ENCODE peak calls at places on chromosomes 13 and 19, in four cellular contexts. G is Caco-2, M is Peyer's patch, X is fibroblast of lung. H is an unnamed sample.

GRCh38 chr13:50421457-50422130 is 406.4 kb downstream of the KCNRG start:
- DNase-seq in G (no peak), X (peak; percentile 71), M (no peak), H (no peak)

GRCh38 chr13:47111499-47111898 is 214.6 kb upstream of the HTR2A start:
- DNase-seq in M (no peak), G (no peak), X (no peak), H (no peak)

GRCh38 chr13:32314968-32315254 is 252 bp downstream of the ZAR1L start:
- DNase-seq in G (peak; percentile 48), M (peak; percentile 73), X (peak; percentile 67), H (peak; percentile 49)

GRCh38 chr13:64459778-64460177 is 2770.4 kb downstream of the PCDH9 start:
- DNase-seq in X (no peak), M (no peak), G (no peak), H (no peak)

GRCh38 chr19:18478545-18479311 is 40.8 kb upstream of the ISYNA1 start:
- DNase-seq in G (no peak), M (peak; percentile 89), X (peak; percentile 81), H (peak; percentile 92)

GRCh38 chr13:32232263-32232662 is 82.9 kb downstream of the ZAR1L start:
- DNase-seq in X (no peak), M (no peak), G (no peak), H (no peak)

GRCh38 chr13:75485286-75486062 is 3.5 kb upstream of the TBC1D4 start:
- DNase-seq in G (no peak), X (peak; percentile 93), M (no peak), H (peak; percentile 59)

GRCh38 chr13:44470623-44471562 is 97.3 kb downstream of the SERP2 start:
- DNase-seq in G (no peak), M (no peak), X (peak; percentile 27), H (peak; percentile 64)

DNA sequence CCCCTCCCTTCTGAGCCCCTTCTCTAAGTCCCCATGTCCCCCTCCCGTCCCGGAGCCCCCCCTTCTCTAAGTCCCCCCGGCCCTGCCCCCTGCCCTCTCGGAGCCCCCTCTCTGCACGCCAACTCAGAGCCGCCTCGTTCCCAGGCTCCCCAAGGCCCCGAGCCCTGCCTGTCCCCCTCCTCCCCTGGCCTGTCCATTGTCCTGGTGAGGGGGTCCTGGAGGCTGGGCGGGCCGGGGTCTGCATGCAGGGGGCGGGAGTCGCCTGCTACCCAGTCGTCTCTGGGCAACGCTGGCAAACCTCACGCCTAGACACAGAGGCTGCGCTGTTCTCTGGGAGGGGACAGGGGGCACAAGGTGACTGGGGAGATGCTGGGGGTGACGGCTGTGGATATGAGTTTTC is 39.2 kb upstream of the SEMA6B start:
- DNase-seq in X (no peak), M (no peak), G (no peak), H (no peak)
- H3K4me3 ChIP-seq in X (no peak overlapping the region), M (peak overlapping the region; percentile 14), G (peak overlapping the region; percentile 30), H (no peak overlapping the region)

DNA sequence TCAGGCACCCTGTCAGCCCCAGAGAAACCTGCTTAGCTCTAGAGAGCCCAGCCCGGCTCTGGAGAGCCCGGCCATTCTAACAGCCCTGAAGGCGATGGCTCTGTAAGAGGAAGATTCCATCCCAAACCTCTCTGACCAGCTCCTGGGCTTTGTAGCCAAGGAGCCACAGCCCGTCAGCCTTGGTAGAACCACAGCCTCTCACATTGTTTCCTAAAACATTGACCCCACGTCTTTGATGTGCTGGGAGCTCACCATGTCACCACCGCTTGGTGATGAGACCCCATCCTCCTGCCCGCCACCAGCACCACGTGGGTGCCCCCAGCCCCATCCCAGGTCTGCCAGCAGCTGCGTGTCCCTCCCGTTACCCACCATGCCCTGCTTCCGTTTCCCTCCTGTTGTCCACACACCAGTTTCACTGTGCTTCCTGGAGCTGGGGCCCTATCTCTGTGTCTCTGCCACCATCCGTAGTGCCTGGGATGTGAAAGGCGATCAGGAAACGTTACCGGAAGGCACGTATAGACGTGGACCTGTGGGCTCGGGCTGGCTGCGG is 94.2 kb upstream of the MCF2L start:
- DNase-seq in M (peak; percentile 44), X (no peak), G (peak; percentile 26), H (no peak)
- TF ChIP-seq CTCF in M (no peak), X (no peak), G (no peak), H (no peak)

DNA sequence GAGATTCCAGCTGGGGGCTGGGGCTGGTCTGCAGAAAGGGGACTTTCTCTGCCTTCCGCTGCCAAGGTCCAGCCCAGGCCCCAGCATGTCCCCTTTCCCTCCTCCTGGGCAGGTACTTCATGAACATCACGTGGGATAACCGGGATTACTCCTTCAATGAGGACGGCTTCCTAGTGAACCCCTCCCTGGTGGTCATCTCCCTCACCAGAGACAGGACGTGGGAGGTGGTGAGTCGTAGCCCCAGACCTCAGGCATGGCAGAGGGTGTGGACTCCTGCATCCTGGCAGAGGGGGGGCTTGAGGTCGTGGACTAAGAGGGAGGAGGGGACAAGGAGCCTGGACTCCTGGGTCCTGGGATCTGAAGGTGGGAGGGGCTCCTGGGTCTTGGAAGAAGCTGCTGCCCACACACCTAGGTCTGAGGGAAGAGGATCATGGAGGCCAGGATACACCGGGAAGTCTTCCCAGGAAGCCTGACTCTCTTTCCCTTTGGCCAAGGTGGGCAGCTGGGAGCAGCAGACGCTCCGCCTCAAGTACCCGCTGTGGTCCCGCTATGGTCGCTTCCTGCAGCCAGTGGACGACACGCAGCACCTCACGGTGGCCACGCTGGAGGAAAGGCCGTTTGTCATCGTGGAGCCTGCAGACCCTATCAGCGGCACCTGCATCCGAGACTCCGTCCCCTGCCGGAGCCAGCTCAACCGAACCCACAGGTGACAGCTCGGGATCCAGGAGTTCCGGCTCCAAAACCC is 20.6 kb downstream of the GRIN2D start:
- DNase-seq in G (peak; percentile 37), M (no peak), X (peak; percentile 31), H (no peak)
- H3K4me3 ChIP-seq in G (no peak overlapping the region), M (no peak overlapping the region), X (no peak overlapping the region), H (no peak overlapping the region)

GRCh38 chr19:35592226-35592625 is 6.3 kb downstream of the PMIS2 start:
- DNase-seq in G (no peak), M (no peak), X (peak; percentile 16), H (peak; percentile 71)
- TF ChIP-seq CTCF in G (peak; percentile 32), M (peak; percentile 33), X (peak; percentile 60), H (peak; percentile 63)

DNA sequence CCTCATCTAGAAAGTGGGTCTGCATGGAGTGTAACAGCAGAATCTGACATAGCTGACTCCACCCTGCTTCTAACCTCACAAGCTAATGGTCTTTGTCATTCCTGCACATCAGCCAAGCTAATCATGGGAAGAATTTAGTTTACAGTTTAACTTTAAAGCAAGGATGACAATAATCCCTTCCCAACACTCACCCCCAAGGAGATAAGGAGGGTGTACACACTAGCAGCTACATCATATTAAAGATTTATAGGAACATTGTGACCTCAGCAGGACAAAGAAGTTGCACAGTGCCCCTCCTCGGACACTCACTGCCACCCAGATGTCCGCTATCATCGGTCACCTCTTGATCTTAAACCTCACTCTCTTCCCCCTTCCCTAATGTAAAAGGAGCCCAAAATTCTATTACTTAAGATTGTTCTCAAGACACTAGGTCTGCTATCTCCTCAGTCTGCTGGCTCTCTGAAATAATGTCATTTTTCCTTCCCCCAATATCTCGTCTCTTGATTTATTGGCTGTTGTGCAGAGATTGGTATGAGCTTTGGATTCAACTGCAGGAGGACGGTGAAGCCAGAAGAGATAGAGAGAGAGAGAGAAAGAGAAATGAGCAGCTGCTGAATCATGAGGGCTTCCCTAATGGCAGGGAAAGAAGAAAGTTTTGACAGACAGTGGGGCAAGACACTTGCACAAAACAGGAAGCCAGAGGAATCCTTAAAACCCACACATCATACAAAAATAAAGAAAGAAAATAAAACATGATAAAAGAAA is 17.5 kb upstream of the FFAR2 start:
- DNase-seq in M (no peak), G (no peak), X (no peak), H (no peak)
- H3K4me3 ChIP-seq in M (no peak overlapping the region), G (no peak overlapping the region), X (no peak overlapping the region), H (no peak overlapping the region)

H was measured in fibroblast of pulmonary artery.